ENCODE peak calls at places on chromosomes 5 and 9, in four cellular contexts. X, N, V and G are unnamed samples.

GRCh38 chr5:148776780-148777179 is 49.6 kb upstream of the ADRB2 start:
- DNase-seq in X (no peak), N (peak), V (no peak), G (no peak)

GRCh38 chr5:39433123-39433522 is 8.3 kb upstream of the DAB2 start:
- DNase-seq in X (no peak), N (no peak), V (no peak), G (no peak)

GRCh38 chr5:58071566-58071965 is 388.3 kb downstream of the PLK2 start:
- DNase-seq in X (no peak), N (no peak), V (peak), G (no peak)

GRCh38 chr5:66828551-66829421 is 232.6 kb downstream of the MAST4 start:
- DNase-seq in X (peak), N (peak), V (peak), G (peak)

GRCh38 chr9:92723299-92723625 is 41.4 kb downstream of the BICD2 start:
- DNase-seq in X (no peak), N (no peak), V (no peak), G (no peak)

GRCh38 chr9:117681827-117682226 is 22.4 kb upstream of the TLR4 start:
- DNase-seq in X (no peak), N (no peak), V (no peak), G (no peak)

GRCh38 chr5:68353624-68354023 is 138.1 kb downstream of the PIK3R1 start:
- DNase-seq in X (no peak), N (no peak), V (no peak), G (no peak)

GRCh38 chr9:128153947-128154695 is 4.9 kb downstream of the LCN2 start:
- DNase-seq in X (no peak), N (no peak), V (no peak), G (no peak)

GRCh38 chr9:22008662-22009562 is at the start of gene CDKN2B:
- DNase-seq in X (peak), N (peak), V (peak), G (peak)

GRCh38 chr5:150694638-150695037 is 6.2 kb downstream of the RBM22 start:
- DNase-seq in X (no peak), N (peak), V (no peak), G (no peak)

GRCh38 chr5:180816608-180817534 is 14.3 kb upstream of the MGAT1 start:
- DNase-seq in X (no peak), N (peak), V (no peak), G (peak)

GRCh38 chr5:53034832-53035231 is 45.7 kb downstream of the ITGA2 start:
- DNase-seq in X (no peak), N (no peak), V (no peak), G (no peak)

GRCh38 chr5:61301820-61302563 is 30.1 kb upstream of the ZSWIM6 start:
- DNase-seq in X (no peak), N (peak), V (no peak), G (no peak)

GRCh38 chr9:113677057-113677456 is 199.1 kb upstream of the ZNF618 start:
- DNase-seq in X (no peak), N (peak), V (no peak), G (no peak)

GRCh38 chr5:53194086-53194485 is 84.5 kb upstream of the MOCS2 start:
- DNase-seq in X (no peak), N (peak), V (no peak), G (no peak)

GRCh38 chr5:140694276-140694675 is 3.0 kb downstream of the HARS2 start:
- DNase-seq in X (no peak), N (peak), V (no peak), G (no peak)

GRCh38 chr9:70363760-70364159 is 50.7 kb downstream of the KLF9 start:
- DNase-seq in X (no peak), N (no peak), V (no peak), G (no peak)

GRCh38 chr5:147849226-147849625 is 17.8 kb upstream of the SPINK1 start:
- DNase-seq in X (no peak), N (no peak), V (no peak), G (no peak)

GRCh38 chr5:1318659-1319251 is 23.9 kb upstream of the TERT start:
- DNase-seq in X (no peak), N (no peak), V (peak), G (no peak)

GRCh38 chr9:11338130-11338529 is 725.3 kb upstream of the PTPRD start:
- DNase-seq in X (no peak), N (no peak), V (no peak), G (no peak)

DNA sequence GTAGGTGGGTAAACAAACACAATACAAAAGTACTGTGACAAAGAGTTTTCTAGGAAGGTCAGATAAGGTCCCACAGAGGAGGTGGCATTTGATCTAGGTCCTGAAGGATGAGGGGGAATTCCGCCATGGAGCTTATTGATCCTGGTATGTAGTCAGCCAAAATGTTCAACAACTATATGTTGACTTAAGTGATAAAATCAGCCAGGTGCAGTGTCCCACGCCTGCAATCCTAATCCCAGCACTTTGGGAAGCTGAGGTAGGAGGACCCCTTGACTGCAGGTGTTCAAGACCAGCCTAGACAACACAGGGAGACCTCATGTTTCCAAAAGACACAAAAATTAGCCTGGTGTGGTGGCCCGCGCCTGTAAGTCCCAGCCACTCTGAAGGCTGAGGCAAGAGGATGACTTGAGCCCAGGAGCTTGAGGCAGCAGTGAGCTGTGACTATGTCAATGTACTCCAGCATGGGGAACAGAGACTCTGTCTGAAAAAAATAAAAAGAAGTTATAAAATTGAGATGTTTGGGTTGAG is 46.4 kb upstream of the PLIN2 start:
- DNase-seq in X (no peak), N (no peak), V (no peak), G (no peak)
- TF ChIP-seq CTCF in X (no peak), N (no peak), V (no peak), G (no peak)

DNA sequence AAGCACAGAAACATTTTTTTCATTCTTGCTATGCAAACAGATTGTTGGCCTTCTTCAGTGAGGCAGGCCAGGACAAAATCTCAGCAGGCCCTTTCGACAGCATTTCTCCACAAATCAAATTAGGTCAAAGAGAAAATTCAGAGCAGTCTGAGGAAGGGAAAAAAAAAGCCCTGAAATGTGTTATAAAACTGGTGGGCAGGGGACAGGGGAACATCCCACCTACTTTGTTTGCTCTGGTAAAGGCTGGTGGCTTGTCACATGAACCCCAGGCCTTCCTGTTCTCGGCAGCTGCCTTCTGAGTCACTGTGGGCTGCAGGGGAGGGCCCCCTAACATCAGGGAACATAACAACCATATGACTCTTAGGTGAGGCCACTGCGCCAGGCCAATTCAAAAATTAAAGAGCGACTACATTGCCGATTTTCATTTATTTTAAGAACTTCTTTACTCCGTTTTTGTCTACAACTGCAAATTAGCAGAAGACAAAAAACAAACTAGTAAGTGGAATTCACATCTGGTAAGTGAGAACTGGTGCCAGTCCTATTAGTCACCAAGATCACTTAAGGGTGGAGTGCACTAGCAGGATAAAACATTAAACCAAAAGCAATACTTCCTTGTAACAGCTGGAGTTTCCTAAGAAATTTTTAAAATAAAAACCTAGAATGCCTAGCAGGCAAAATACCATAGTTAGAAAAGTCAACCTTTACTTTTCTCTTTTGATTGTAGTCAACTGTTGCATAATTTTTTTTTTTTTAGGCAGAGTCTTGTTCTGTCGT is 46.2 kb upstream of the DENND4C start:
- DNase-seq in X (peak), N (peak), V (no peak), G (peak)
- TF ChIP-seq CTCF in X (no peak), N (no peak), V (no peak), G (no peak)

GRCh38 chr5:157860898-157861894 is 2.3 kb upstream of the CLINT1 start:
- DNase-seq in X (no peak), N (no peak), V (no peak), G (no peak)
- TF ChIP-seq CTCF in X (no peak), N (no peak), V (no peak), G (no peak)

GRCh38 chr5:172642511-172642910 is 1.4 kb downstream of the NEURL1B start:
- DNase-seq in X (no peak), N (no peak), V (no peak), G (no peak)

GRCh38 chr5:172640139-172640538 is 924 bp upstream of the NEURL1B start:
- DNase-seq in X (no peak), N (no peak), V (no peak), G (no peak)

GRCh38 chr5:172640822-172641358 is at the start of gene NEURL1B:
- DNase-seq in X (peak), N (no peak), V (peak), G (peak)

GRCh38 chr5:172642046-172642409 is 965 bp downstream of the NEURL1B start:
- DNase-seq in X (no peak), N (no peak), V (no peak), G (no peak)

GRCh38 chr5:172641359-172642045 is 439 bp downstream of the NEURL1B start:
- DNase-seq in X (peak), N (no peak), V (peak), G (peak)
- TF ChIP-seq CTCF in X (peak), N (no peak), V (peak), G (no peak)

GRCh38 chr9:107605041-107605440 is 115.5 kb upstream of the KLF4 start:
- DNase-seq in X (no peak), N (no peak), V (no peak), G (no peak)
- TF ChIP-seq CTCF in X (no peak), N (no peak), V (no peak), G (no peak)

GRCh38 chr5:164998142-164998541 is 1492.7 kb downstream of the MAT2B start:
- DNase-seq in X (no peak), N (no peak), V (no peak), G (no peak)
- TF ChIP-seq CTCF in X (no peak), N (no peak), V (no peak), G (no peak)

GRCh38 chr5:178230879-178231735 is 1.5 kb downstream of the PHYKPL start:
- DNase-seq in X (no peak), N (peak), V (no peak), G (no peak)

GRCh38 chr5:178231736-178232123 is 872 bp downstream of the PHYKPL start:
- DNase-seq in X (no peak), N (no peak), V (no peak), G (no peak)

GRCh38 chr5:178234121-178234752 is 1.6 kb upstream of the PHYKPL start:
- DNase-seq in X (no peak), N (no peak), V (no peak), G (no peak)

GRCh38 chr5:178232920-178233429 is 373 bp upstream of the PHYKPL start:
- DNase-seq in X (no peak), N (no peak), V (no peak), G (no peak)

GRCh38 chr5:178232124-178232919 is at the start of gene PHYKPL:
- DNase-seq in X (peak), N (peak), V (peak), G (peak)
- TF ChIP-seq CTCF in X (peak), N (peak), V (no peak), G (no peak)

GRCh38 chr9:71768388-71769174 is at the start of gene CEMIP2:
- DNase-seq in X (peak), N (peak), V (peak), G (peak)
- TF ChIP-seq CTCF in X (peak), N (peak), V (peak), G (peak)

DNA sequence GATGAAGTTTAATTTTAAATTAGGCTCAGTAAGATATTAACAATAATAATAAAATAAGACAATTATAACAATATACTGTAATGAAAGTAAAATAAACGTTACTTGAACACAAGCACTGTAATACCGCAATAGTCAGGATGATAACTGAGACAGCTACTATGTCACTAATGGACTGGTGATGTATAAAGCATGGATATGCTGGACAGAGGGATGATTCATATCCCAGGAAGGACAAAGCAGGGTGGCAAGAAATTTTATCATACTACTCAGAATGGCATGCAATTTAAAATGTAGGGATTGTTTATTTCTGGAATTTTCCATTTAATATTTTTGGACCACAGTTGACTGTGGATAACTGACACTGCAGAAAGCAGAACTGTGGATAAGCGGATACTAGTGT is 196.9 kb downstream of the VPS13A start:
- DNase-seq in X (no peak), N (peak), V (no peak), G (no peak)
- TF ChIP-seq CTCF in X (no peak), N (no peak), V (no peak), G (no peak)